ENCODE peak calls at places on chromosomes 3 and 15, in four cellular contexts. One of them, this sample, is unnamed.
A peak's percentile ranks its signal among the peaks of the same experiment; 100 is the strongest.

GRCh38 chr3:36695769-36696137 is 68.6 kb downstream of the DCLK3 start:
- DNase-seq in Peyer's patch: no peak
- DNase-seq in suprapubic skin: no peak
- DNase-seq in uterus: no peak
- DNase-seq in this sample: no peak

GRCh38 chr3:60992395-60992794 is 258.9 kb downstream of the FHIT start:
- DNase-seq in suprapubic skin: no peak
- DNase-seq in uterus: no peak
- DNase-seq in Peyer's patch: no peak
- DNase-seq in this sample: no peak

GRCh38 chr3:13877911-13878710 is 1.8 kb downstream of the WNT7A start:
- DNase-seq in suprapubic skin: peak; percentile 50
- DNase-seq in Peyer's patch: no peak
- DNase-seq in uterus: no peak
- DNase-seq in this sample: no peak

GRCh38 chr3:10852031-10852795 is 36.2 kb downstream of the SLC6A11 start:
- DNase-seq in uterus: no peak
- DNase-seq in suprapubic skin: no peak
- DNase-seq in Peyer's patch: no peak
- DNase-seq in this sample: no peak

GRCh38 chr3:17741621-17742091 is 775 bp downstream of the TBC1D5 start:
- DNase-seq in uterus: no peak
- DNase-seq in Peyer's patch: no peak
- DNase-seq in suprapubic skin: no peak
- DNase-seq in this sample: peak; percentile 70

GRCh38 chr3:157129782-157130137 is 30.2 kb downstream of the CCNL1 start:
- DNase-seq in uterus: no peak
- DNase-seq in Peyer's patch: peak; percentile 64
- DNase-seq in suprapubic skin: no peak
- DNase-seq in this sample: no peak

GRCh38 chr15:27272446-27272845 is 301.5 kb downstream of the GABRG3 start:
- DNase-seq in suprapubic skin: no peak
- DNase-seq in Peyer's patch: no peak
- DNase-seq in uterus: no peak
- DNase-seq in this sample: no peak

GRCh38 chr15:97652700-97653167 is 307.8 kb upstream of the ARRDC4 start:
- DNase-seq in uterus: no peak
- DNase-seq in Peyer's patch: peak; percentile 65
- DNase-seq in suprapubic skin: no peak
- DNase-seq in this sample: no peak

GRCh38 chr15:90400005-90400758 is 12.1 kb downstream of the IQGAP1 start:
- DNase-seq in suprapubic skin: no peak
- DNase-seq in uterus: no peak
- DNase-seq in Peyer's patch: no peak
- DNase-seq in this sample: no peak

GRCh38 chr3:48553886-48554845 is 2.4 kb downstream of the PFKFB4 start:
- DNase-seq in Peyer's patch: no peak
- DNase-seq in suprapubic skin: no peak
- DNase-seq in uterus: no peak
- DNase-seq in this sample: no peak

GRCh38 chr3:65855370-65856100 is 183.2 kb downstream of the MAGI1 start:
- DNase-seq in uterus: no peak
- DNase-seq in suprapubic skin: no peak
- DNase-seq in Peyer's patch: no peak
- DNase-seq in this sample: no peak

GRCh38 chr3:137987723-137988122 is 22.2 kb upstream of the CLDN18 start:
- DNase-seq in Peyer's patch: no peak
- DNase-seq in uterus: no peak
- DNase-seq in suprapubic skin: no peak
- DNase-seq in this sample: no peak

GRCh38 chr3:172648736-172649135 is 62.1 kb downstream of the NCEH1 start:
- DNase-seq in uterus: no peak
- DNase-seq in Peyer's patch: no peak
- DNase-seq in suprapubic skin: no peak
- DNase-seq in this sample: no peak

GRCh38 chr3:9581742-9582141 is 28.1 kb upstream of the LHFPL4 start:
- DNase-seq in uterus: no peak
- DNase-seq in Peyer's patch: no peak
- DNase-seq in suprapubic skin: no peak
- DNase-seq in this sample: no peak

GRCh38 chr15:75036269-75036668 is 12.9 kb downstream of the PPCDC start:
- DNase-seq in Peyer's patch: peak; percentile 60
- DNase-seq in suprapubic skin: no peak
- DNase-seq in uterus: no peak
- DNase-seq in this sample: no peak

GRCh38 chr3:71166366-71166765 is 417.2 kb downstream of the FOXP1 start:
- DNase-seq in uterus: no peak
- DNase-seq in suprapubic skin: no peak
- DNase-seq in Peyer's patch: no peak
- DNase-seq in this sample: no peak

GRCh38 chr15:101651753-101652097 is 456 bp downstream of the TM2D3 start:
- DNase-seq in suprapubic skin: no peak
- DNase-seq in uterus: peak; percentile 35
- DNase-seq in Peyer's patch: no peak
- DNase-seq in this sample: no peak

GRCh38 chr3:39531681-39532080 is 64.2 kb downstream of the MOBP start:
- DNase-seq in Peyer's patch: no peak
- DNase-seq in suprapubic skin: no peak
- DNase-seq in uterus: no peak
- DNase-seq in this sample: no peak

GRCh38 chr3:109131276-109131675 is 5.2 kb upstream of the C3orf85 start:
- DNase-seq in Peyer's patch: no peak
- DNase-seq in uterus: no peak
- DNase-seq in suprapubic skin: no peak
- DNase-seq in this sample: no peak

GRCh38 chr3:71219744-71220638 is 363.5 kb downstream of the FOXP1 start:
- DNase-seq in suprapubic skin: no peak
- DNase-seq in uterus: no peak
- DNase-seq in Peyer's patch: no peak
- DNase-seq in this sample: no peak

GRCh38 chr3:195187609-195188529 is 83.1 kb downstream of the XXYLT1 start:
- DNase-seq in Peyer's patch: no peak
- DNase-seq in suprapubic skin: no peak
- DNase-seq in uterus: peak; percentile 13
- DNase-seq in this sample: no peak

GRCh38 chr15:77819841-77820728 is 187.4 kb upstream of the LINGO1 start:
- DNase-seq in uterus: no peak
- DNase-seq in suprapubic skin: no peak
- DNase-seq in Peyer's patch: no peak
- DNase-seq in this sample: no peak

GRCh38 chr15:49645937-49646336 is 25.1 kb downstream of the DTWD1 start:
- DNase-seq in Peyer's patch: no peak
- DNase-seq in suprapubic skin: no peak
- DNase-seq in uterus: peak; percentile 45
- DNase-seq in this sample: no peak

GRCh38 chr3:127589600-127590281 is 792 bp downstream of the TPRA1 start:
- DNase-seq in suprapubic skin: no peak
- DNase-seq in uterus: no peak
- DNase-seq in Peyer's patch: peak; percentile 56
- DNase-seq in this sample: peak; percentile 91

GRCh38 chr15:25694238-25694584 is 168.9 kb downstream of the ATP10A start:
- DNase-seq in uterus: no peak
- DNase-seq in Peyer's patch: no peak
- DNase-seq in suprapubic skin: peak; percentile 38
- DNase-seq in this sample: peak; percentile 65

GRCh38 chr3:69683076-69683806 is 56.0 kb upstream of the MITF start:
- DNase-seq in Peyer's patch: no peak
- DNase-seq in suprapubic skin: no peak
- DNase-seq in uterus: no peak
- DNase-seq in this sample: no peak

GRCh38 chr15:47718474-47719440 is 1.5 kb downstream of the SEMA6D start:
- DNase-seq in Peyer's patch: peak; percentile 62
- DNase-seq in uterus: peak; percentile 15
- DNase-seq in suprapubic skin: no peak
- DNase-seq in this sample: no peak

GRCh38 chr3:171770689-171771620 is 39.3 kb downstream of the PLD1 start:
- DNase-seq in suprapubic skin: no peak
- DNase-seq in uterus: peak; percentile 48
- DNase-seq in Peyer's patch: peak; percentile 49
- DNase-seq in this sample: peak; percentile 56

GRCh38 chr3:39405687-39406367 is 693 bp upstream of the RPSA start:
- DNase-seq in Peyer's patch: no peak
- DNase-seq in uterus: no peak
- DNase-seq in suprapubic skin: no peak
- DNase-seq in this sample: no peak

GRCh38 chr15:45644437-45644836 is 9.6 kb downstream of the SQOR start:
- DNase-seq in uterus: no peak
- DNase-seq in suprapubic skin: no peak
- DNase-seq in Peyer's patch: no peak
- DNase-seq in this sample: no peak

GRCh38 chr3:183991403-183991802 is 26.3 kb downstream of the ABCC5 start:
- DNase-seq in uterus: no peak
- DNase-seq in Peyer's patch: no peak
- DNase-seq in suprapubic skin: no peak
- DNase-seq in this sample: no peak

GRCh38 chr3:11120091-11120845 is 34.0 kb upstream of the HRH1 start:
- DNase-seq in uterus: no peak
- DNase-seq in suprapubic skin: no peak
- DNase-seq in Peyer's patch: no peak
- DNase-seq in this sample: peak; percentile 74

GRCh38 chr15:86691091-86691490 is 611.4 kb downstream of the AGBL1 start:
- DNase-seq in suprapubic skin: no peak
- DNase-seq in uterus: no peak
- DNase-seq in Peyer's patch: no peak
- DNase-seq in this sample: no peak

GRCh38 chr3:178434206-178434805 is 101.9 kb upstream of the KCNMB2 start:
- DNase-seq in uterus: no peak
- DNase-seq in Peyer's patch: no peak
- DNase-seq in suprapubic skin: no peak
- DNase-seq in this sample: no peak

GRCh38 chr3:38154625-38155255 is 10.6 kb upstream of the OXSR1 start:
- DNase-seq in uterus: no peak
- DNase-seq in suprapubic skin: no peak
- DNase-seq in Peyer's patch: no peak
- DNase-seq in this sample: no peak

GRCh38 chr3:38155825-38156224 is 9.5 kb upstream of the OXSR1 start:
- DNase-seq in suprapubic skin: no peak
- DNase-seq in Peyer's patch: no peak
- DNase-seq in uterus: no peak
- DNase-seq in this sample: no peak

GRCh38 chr3:38158472-38158871 is 6.9 kb upstream of the OXSR1 start:
- DNase-seq in uterus: no peak
- DNase-seq in suprapubic skin: no peak
- DNase-seq in Peyer's patch: no peak
- DNase-seq in this sample: no peak

GRCh38 chr3:38157562-38157961 is 7.8 kb upstream of the OXSR1 start:
- DNase-seq in Peyer's patch: no peak
- DNase-seq in suprapubic skin: no peak
- DNase-seq in uterus: no peak
- DNase-seq in this sample: no peak

DNA sequence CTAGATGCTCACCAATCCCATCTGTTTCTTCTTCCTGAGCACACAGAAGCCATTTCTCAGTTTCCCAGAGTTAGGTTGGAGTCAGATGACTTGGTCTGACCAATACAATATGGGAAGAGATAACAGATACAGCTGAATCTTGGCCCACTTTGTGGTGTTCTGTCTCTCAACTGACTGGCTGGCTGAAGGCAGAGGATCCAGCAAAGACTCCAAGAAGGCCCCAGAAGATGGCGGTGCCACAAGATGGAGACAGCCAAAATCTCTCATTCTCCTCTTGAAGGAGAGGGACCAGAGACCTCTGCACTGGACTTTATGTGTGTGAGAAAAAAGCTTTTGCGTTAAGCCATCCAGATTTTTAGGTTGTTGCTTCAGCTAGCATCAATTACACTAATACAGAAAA is 8.2 kb upstream of the OXSR1 start:
- DNase-seq in Peyer's patch: no peak
- DNase-seq in uterus: no peak
- DNase-seq in suprapubic skin: no peak
- DNase-seq in this sample: no peak
- TF ChIP-seq POLR2A in Peyer's patch: no peak
- TF ChIP-seq POLR2A in uterus: no peak
- TF ChIP-seq POLR2A in suprapubic skin: no peak
- TF ChIP-seq POLR2A in this sample: no peak

GRCh38 chr15:95325763-95326688 is 1004.5 kb upstream of the NR2F2 start:
- DNase-seq in suprapubic skin: no peak
- DNase-seq in Peyer's patch: no peak
- DNase-seq in uterus: peak; percentile 69
- DNase-seq in this sample: no peak

GRCh38 chr15:95329362-95329761 is 1001.1 kb upstream of the NR2F2 start:
- DNase-seq in suprapubic skin: no peak
- DNase-seq in Peyer's patch: no peak
- DNase-seq in uterus: no peak
- DNase-seq in this sample: no peak

GRCh38 chr15:95327661-95328060 is 1002.8 kb upstream of the NR2F2 start:
- DNase-seq in Peyer's patch: no peak
- DNase-seq in uterus: no peak
- DNase-seq in suprapubic skin: no peak
- DNase-seq in this sample: no peak

GRCh38 chr15:95326689-95327525 is 1003.6 kb upstream of the NR2F2 start:
- DNase-seq in suprapubic skin: no peak
- DNase-seq in uterus: peak; percentile 45
- DNase-seq in Peyer's patch: no peak
- DNase-seq in this sample: no peak

GRCh38 chr15:95328559-95328958 is 1001.9 kb upstream of the NR2F2 start:
- DNase-seq in Peyer's patch: no peak
- DNase-seq in uterus: no peak
- DNase-seq in suprapubic skin: no peak
- DNase-seq in this sample: no peak
- H3K4me3 ChIP-seq in Peyer's patch: no peak overlapping the region
- H3K4me3 ChIP-seq in uterus: no peak overlapping the region
- H3K4me3 ChIP-seq in suprapubic skin: no peak overlapping the region
- H3K4me3 ChIP-seq in this sample: no peak overlapping the region

DNA sequence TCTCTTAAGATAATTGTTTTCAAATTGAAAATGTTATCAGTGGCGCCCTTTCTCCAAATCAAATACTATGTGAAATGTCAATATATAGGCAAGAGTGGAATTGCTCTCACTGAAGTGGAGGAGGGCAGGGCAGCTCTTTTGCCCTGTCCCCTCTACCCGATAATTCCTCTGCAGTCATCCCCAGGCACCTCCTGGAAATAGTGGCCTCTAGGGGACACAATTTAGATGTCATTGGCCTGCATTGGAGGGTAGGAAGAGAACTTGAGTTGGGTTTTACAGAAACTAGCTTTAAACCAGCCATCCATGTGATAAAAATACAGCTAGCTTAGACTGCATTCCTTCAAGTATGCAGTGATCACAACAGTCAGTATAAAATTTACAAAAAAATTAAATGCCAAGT is 288.9 kb downstream of the EDEM1 start:
- DNase-seq in uterus: no peak
- DNase-seq in Peyer's patch: no peak
- DNase-seq in suprapubic skin: no peak
- DNase-seq in this sample: no peak
- TF ChIP-seq CTCF in uterus: no peak
- TF ChIP-seq CTCF in Peyer's patch: no peak
- TF ChIP-seq CTCF in suprapubic skin: no peak
- TF ChIP-seq CTCF in this sample: no peak

GRCh38 chr3:16300881-16301359 is 35.9 kb downstream of the OXNAD1 start:
- DNase-seq in suprapubic skin: no peak
- DNase-seq in uterus: no peak
- DNase-seq in Peyer's patch: no peak
- DNase-seq in this sample: no peak
- TF ChIP-seq POLR2A in suprapubic skin: no peak
- TF ChIP-seq POLR2A in uterus: no peak
- TF ChIP-seq POLR2A in Peyer's patch: no peak
- TF ChIP-seq POLR2A in this sample: no peak

GRCh38 chr3:162897286-162897685 is 1400.7 kb downstream of the OTOL1 start:
- DNase-seq in uterus: no peak
- DNase-seq in suprapubic skin: no peak
- DNase-seq in Peyer's patch: no peak
- DNase-seq in this sample: no peak
- H3K4me3 ChIP-seq in uterus: no peak overlapping the region
- H3K4me3 ChIP-seq in suprapubic skin: no peak overlapping the region
- H3K4me3 ChIP-seq in Peyer's patch: no peak overlapping the region
- H3K4me3 ChIP-seq in this sample: no peak overlapping the region